ENCODE peak calls at places on chromosomes 13 and 19, in eight cellular contexts. One of them, this sample, is unnamed.

GRCh38 chr19:13597625-13598024 is 91.3 kb upstream of the CACNA1A start:
- DNase-seq in EL: peak
- DNase-seq in renal cortical epithelial cell: peak
- DNase-seq in GM12878: peak
- DNase-seq in mucosa of descending colon: no peak
- DNase-seq in activated T-cell treated with anti-CD3 and anti-CD28 coated beads, Interleukin-2, amount 50 U/mL, for 4 hours: peak
- DNase-seq in T-helper 1 cell: peak
- DNase-seq in central memory CD8-positive, alpha-beta T cell: no peak
- DNase-seq in this sample: no peak

GRCh38 chr19:35468637-35469036 is 20.6 kb downstream of the FFAR2 start:
- DNase-seq in EL: peak
- DNase-seq in renal cortical epithelial cell: peak
- DNase-seq in GM12878: peak
- DNase-seq in mucosa of descending colon: peak
- DNase-seq in activated T-cell treated with anti-CD3 and anti-CD28 coated beads, Interleukin-2, amount 50 U/mL, for 4 hours: peak
- DNase-seq in T-helper 1 cell: peak
- DNase-seq in central memory CD8-positive, alpha-beta T cell: peak
- DNase-seq in this sample: peak

GRCh38 chr13:45925151-45925550 is 73.6 kb upstream of the SIAH3 start:
- DNase-seq in EL: no peak
- DNase-seq in renal cortical epithelial cell: no peak
- DNase-seq in GM12878: no peak
- DNase-seq in mucosa of descending colon: no peak
- DNase-seq in activated T-cell treated with anti-CD3 and anti-CD28 coated beads, Interleukin-2, amount 50 U/mL, for 4 hours: no peak
- DNase-seq in T-helper 1 cell: no peak
- DNase-seq in central memory CD8-positive, alpha-beta T cell: no peak
- DNase-seq in this sample: no peak

GRCh38 chr19:46471116-46471733 is at the start of gene PNMA8A:
- DNase-seq in EL: peak
- DNase-seq in renal cortical epithelial cell: peak
- DNase-seq in GM12878: no peak
- DNase-seq in mucosa of descending colon: no peak
- DNase-seq in activated T-cell treated with anti-CD3 and anti-CD28 coated beads, Interleukin-2, amount 50 U/mL, for 4 hours: no peak
- DNase-seq in T-helper 1 cell: no peak
- DNase-seq in central memory CD8-positive, alpha-beta T cell: no peak
- DNase-seq in this sample: no peak

GRCh38 chr13:108407495-108407894 is 138.0 kb downstream of the TNFSF13B start:
- DNase-seq in EL: no peak
- DNase-seq in renal cortical epithelial cell: no peak
- DNase-seq in GM12878: peak
- DNase-seq in mucosa of descending colon: no peak
- DNase-seq in activated T-cell treated with anti-CD3 and anti-CD28 coated beads, Interleukin-2, amount 50 U/mL, for 4 hours: no peak
- DNase-seq in T-helper 1 cell: no peak
- DNase-seq in central memory CD8-positive, alpha-beta T cell: no peak
- DNase-seq in this sample: no peak

GRCh38 chr13:89372193-89372592 is 1701.0 kb downstream of the SLITRK5 start:
- DNase-seq in EL: no peak
- DNase-seq in renal cortical epithelial cell: no peak
- DNase-seq in GM12878: no peak
- DNase-seq in mucosa of descending colon: no peak
- DNase-seq in activated T-cell treated with anti-CD3 and anti-CD28 coated beads, Interleukin-2, amount 50 U/mL, for 4 hours: no peak
- DNase-seq in T-helper 1 cell: no peak
- DNase-seq in central memory CD8-positive, alpha-beta T cell: no peak
- DNase-seq in this sample: no peak

GRCh38 chr13:20340136-20340758 is 108.1 kb upstream of the GJB6 start:
- DNase-seq in EL: no peak
- DNase-seq in renal cortical epithelial cell: no peak
- DNase-seq in GM12878: no peak
- DNase-seq in mucosa of descending colon: no peak
- DNase-seq in activated T-cell treated with anti-CD3 and anti-CD28 coated beads, Interleukin-2, amount 50 U/mL, for 4 hours: no peak
- DNase-seq in T-helper 1 cell: no peak
- DNase-seq in central memory CD8-positive, alpha-beta T cell: no peak
- DNase-seq in this sample: no peak

GRCh38 chr19:39824143-39825092 is 9.5 kb downstream of the DYRK1B start:
- DNase-seq in EL: peak
- DNase-seq in renal cortical epithelial cell: peak
- DNase-seq in GM12878: peak
- DNase-seq in mucosa of descending colon: peak
- DNase-seq in activated T-cell treated with anti-CD3 and anti-CD28 coated beads, Interleukin-2, amount 50 U/mL, for 4 hours: peak
- DNase-seq in T-helper 1 cell: peak
- DNase-seq in central memory CD8-positive, alpha-beta T cell: peak
- DNase-seq in this sample: peak

GRCh38 chr19:47419037-47419783 is at the start of gene MEIS3:
- DNase-seq in EL: peak
- DNase-seq in renal cortical epithelial cell: no peak
- DNase-seq in GM12878: no peak
- DNase-seq in mucosa of descending colon: no peak
- DNase-seq in activated T-cell treated with anti-CD3 and anti-CD28 coated beads, Interleukin-2, amount 50 U/mL, for 4 hours: no peak
- DNase-seq in T-helper 1 cell: no peak
- DNase-seq in central memory CD8-positive, alpha-beta T cell: no peak
- DNase-seq in this sample: no peak

GRCh38 chr13:40777166-40777956 is 6.4 kb upstream of the MRPS31 start:
- DNase-seq in EL: peak
- DNase-seq in renal cortical epithelial cell: peak
- DNase-seq in GM12878: no peak
- DNase-seq in mucosa of descending colon: no peak
- DNase-seq in activated T-cell treated with anti-CD3 and anti-CD28 coated beads, Interleukin-2, amount 50 U/mL, for 4 hours: no peak
- DNase-seq in T-helper 1 cell: no peak
- DNase-seq in central memory CD8-positive, alpha-beta T cell: no peak
- DNase-seq in this sample: no peak

GRCh38 chr13:47463726-47464125 is 537.3 kb downstream of the SUCLA2 start:
- DNase-seq in EL: peak
- DNase-seq in renal cortical epithelial cell: no peak
- DNase-seq in GM12878: no peak
- DNase-seq in mucosa of descending colon: peak
- DNase-seq in activated T-cell treated with anti-CD3 and anti-CD28 coated beads, Interleukin-2, amount 50 U/mL, for 4 hours: no peak
- DNase-seq in T-helper 1 cell: no peak
- DNase-seq in central memory CD8-positive, alpha-beta T cell: no peak
- DNase-seq in this sample: no peak

GRCh38 chr19:49151339-49152217 is 3.6 kb downstream of the HRC start:
- DNase-seq in EL: peak
- DNase-seq in renal cortical epithelial cell: peak
- DNase-seq in GM12878: no peak
- DNase-seq in mucosa of descending colon: peak
- DNase-seq in activated T-cell treated with anti-CD3 and anti-CD28 coated beads, Interleukin-2, amount 50 U/mL, for 4 hours: peak
- DNase-seq in T-helper 1 cell: no peak
- DNase-seq in central memory CD8-positive, alpha-beta T cell: no peak
- DNase-seq in this sample: no peak

GRCh38 chr19:44367024-44367423 is 10.5 kb upstream of the ZNF112 start:
- DNase-seq in EL: peak
- DNase-seq in renal cortical epithelial cell: no peak
- DNase-seq in GM12878: no peak
- DNase-seq in mucosa of descending colon: no peak
- DNase-seq in activated T-cell treated with anti-CD3 and anti-CD28 coated beads, Interleukin-2, amount 50 U/mL, for 4 hours: no peak
- DNase-seq in T-helper 1 cell: no peak
- DNase-seq in central memory CD8-positive, alpha-beta T cell: no peak
- DNase-seq in this sample: no peak

GRCh38 chr13:36870050-36870692 is 49.9 kb downstream of the SMAD9 start:
- DNase-seq in EL: no peak
- DNase-seq in renal cortical epithelial cell: peak
- DNase-seq in GM12878: no peak
- DNase-seq in mucosa of descending colon: no peak
- DNase-seq in activated T-cell treated with anti-CD3 and anti-CD28 coated beads, Interleukin-2, amount 50 U/mL, for 4 hours: no peak
- DNase-seq in T-helper 1 cell: no peak
- DNase-seq in central memory CD8-positive, alpha-beta T cell: no peak
- DNase-seq in this sample: no peak

GRCh38 chr19:57512845-57513244 is 13.1 kb downstream of the ZNF773 start:
- DNase-seq in EL: no peak
- DNase-seq in renal cortical epithelial cell: no peak
- DNase-seq in GM12878: no peak
- DNase-seq in mucosa of descending colon: no peak
- DNase-seq in activated T-cell treated with anti-CD3 and anti-CD28 coated beads, Interleukin-2, amount 50 U/mL, for 4 hours: no peak
- DNase-seq in T-helper 1 cell: no peak
- DNase-seq in central memory CD8-positive, alpha-beta T cell: no peak
- DNase-seq in this sample: no peak

GRCh38 chr19:4337906-4338440 is 654 bp downstream of the STAP2 start:
- DNase-seq in EL: peak
- DNase-seq in renal cortical epithelial cell: peak
- DNase-seq in GM12878: no peak
- DNase-seq in mucosa of descending colon: no peak
- DNase-seq in activated T-cell treated with anti-CD3 and anti-CD28 coated beads, Interleukin-2, amount 50 U/mL, for 4 hours: no peak
- DNase-seq in T-helper 1 cell: no peak
- DNase-seq in central memory CD8-positive, alpha-beta T cell: no peak
- DNase-seq in this sample: no peak

GRCh38 chr19:51138549-51138979 is 3.5 kb upstream of the SIGLEC7 start:
- DNase-seq in EL: no peak
- DNase-seq in renal cortical epithelial cell: no peak
- DNase-seq in GM12878: no peak
- DNase-seq in mucosa of descending colon: peak
- DNase-seq in activated T-cell treated with anti-CD3 and anti-CD28 coated beads, Interleukin-2, amount 50 U/mL, for 4 hours: no peak
- DNase-seq in T-helper 1 cell: no peak
- DNase-seq in central memory CD8-positive, alpha-beta T cell: no peak
- DNase-seq in this sample: peak

GRCh38 chr13:100657881-100658315 is 16.7 kb downstream of the TMTC4 start:
- DNase-seq in EL: no peak
- DNase-seq in renal cortical epithelial cell: no peak
- DNase-seq in GM12878: no peak
- DNase-seq in mucosa of descending colon: no peak
- DNase-seq in activated T-cell treated with anti-CD3 and anti-CD28 coated beads, Interleukin-2, amount 50 U/mL, for 4 hours: no peak
- DNase-seq in T-helper 1 cell: no peak
- DNase-seq in central memory CD8-positive, alpha-beta T cell: no peak
- DNase-seq in this sample: no peak

GRCh38 chr19:51901860-51902259 is 3.0 kb downstream of the ZNF649 start:
- DNase-seq in EL: no peak
- DNase-seq in renal cortical epithelial cell: no peak
- DNase-seq in GM12878: no peak
- DNase-seq in mucosa of descending colon: no peak
- DNase-seq in activated T-cell treated with anti-CD3 and anti-CD28 coated beads, Interleukin-2, amount 50 U/mL, for 4 hours: no peak
- DNase-seq in T-helper 1 cell: no peak
- DNase-seq in central memory CD8-positive, alpha-beta T cell: no peak
- DNase-seq in this sample: no peak

GRCh38 chr19:17125728-17126677 is 50.4 kb downstream of the MYO9B start:
- DNase-seq in EL: no peak
- DNase-seq in renal cortical epithelial cell: no peak
- DNase-seq in GM12878: peak
- DNase-seq in mucosa of descending colon: peak
- DNase-seq in activated T-cell treated with anti-CD3 and anti-CD28 coated beads, Interleukin-2, amount 50 U/mL, for 4 hours: peak
- DNase-seq in T-helper 1 cell: peak
- DNase-seq in central memory CD8-positive, alpha-beta T cell: peak
- DNase-seq in this sample: peak

GRCh38 chr13:52707375-52707774 is 32.2 kb downstream of the CNMD start:
- DNase-seq in EL: no peak
- DNase-seq in renal cortical epithelial cell: no peak
- DNase-seq in GM12878: no peak
- DNase-seq in mucosa of descending colon: no peak
- DNase-seq in activated T-cell treated with anti-CD3 and anti-CD28 coated beads, Interleukin-2, amount 50 U/mL, for 4 hours: no peak
- DNase-seq in T-helper 1 cell: no peak
- DNase-seq in central memory CD8-positive, alpha-beta T cell: no peak
- DNase-seq in this sample: no peak

GRCh38 chr13:111129465-111130110 is 14.5 kb downstream of the ARHGEF7 start:
- DNase-seq in EL: no peak
- DNase-seq in renal cortical epithelial cell: no peak
- DNase-seq in GM12878: peak
- DNase-seq in mucosa of descending colon: no peak
- DNase-seq in activated T-cell treated with anti-CD3 and anti-CD28 coated beads, Interleukin-2, amount 50 U/mL, for 4 hours: no peak
- DNase-seq in T-helper 1 cell: no peak
- DNase-seq in central memory CD8-positive, alpha-beta T cell: no peak
- DNase-seq in this sample: no peak

GRCh38 chr19:33963514-33963913 is 166.8 kb downstream of the KCTD15 start:
- DNase-seq in EL: no peak
- DNase-seq in renal cortical epithelial cell: no peak
- DNase-seq in GM12878: no peak
- DNase-seq in mucosa of descending colon: no peak
- DNase-seq in activated T-cell treated with anti-CD3 and anti-CD28 coated beads, Interleukin-2, amount 50 U/mL, for 4 hours: no peak
- DNase-seq in T-helper 1 cell: no peak
- DNase-seq in central memory CD8-positive, alpha-beta T cell: no peak
- DNase-seq in this sample: no peak

GRCh38 chr19:28465317-28466086 is 747.4 kb downstream of the UQCRFS1 start:
- DNase-seq in EL: peak
- DNase-seq in renal cortical epithelial cell: peak
- DNase-seq in GM12878: no peak
- DNase-seq in mucosa of descending colon: no peak
- DNase-seq in activated T-cell treated with anti-CD3 and anti-CD28 coated beads, Interleukin-2, amount 50 U/mL, for 4 hours: no peak
- DNase-seq in T-helper 1 cell: no peak
- DNase-seq in central memory CD8-positive, alpha-beta T cell: no peak
- DNase-seq in this sample: no peak

GRCh38 chr13:98399756-98400155 is 177.2 kb downstream of the STK24 start:
- DNase-seq in EL: peak
- DNase-seq in renal cortical epithelial cell: no peak
- DNase-seq in GM12878: no peak
- DNase-seq in mucosa of descending colon: no peak
- DNase-seq in activated T-cell treated with anti-CD3 and anti-CD28 coated beads, Interleukin-2, amount 50 U/mL, for 4 hours: no peak
- DNase-seq in T-helper 1 cell: no peak
- DNase-seq in central memory CD8-positive, alpha-beta T cell: no peak
- DNase-seq in this sample: no peak

GRCh38 chr13:73745190-73745589 is 389.0 kb downstream of the KLF12 start:
- DNase-seq in EL: no peak
- DNase-seq in renal cortical epithelial cell: no peak
- DNase-seq in GM12878: no peak
- DNase-seq in mucosa of descending colon: no peak
- DNase-seq in activated T-cell treated with anti-CD3 and anti-CD28 coated beads, Interleukin-2, amount 50 U/mL, for 4 hours: no peak
- DNase-seq in T-helper 1 cell: no peak
- DNase-seq in central memory CD8-positive, alpha-beta T cell: no peak
- DNase-seq in this sample: no peak

GRCh38 chr19:7515091-7515470 is 822 bp upstream of the ZNF358 start:
- DNase-seq in EL: no peak
- DNase-seq in renal cortical epithelial cell: no peak
- DNase-seq in GM12878: no peak
- DNase-seq in mucosa of descending colon: peak
- DNase-seq in activated T-cell treated with anti-CD3 and anti-CD28 coated beads, Interleukin-2, amount 50 U/mL, for 4 hours: no peak
- DNase-seq in T-helper 1 cell: no peak
- DNase-seq in central memory CD8-positive, alpha-beta T cell: no peak
- DNase-seq in this sample: no peak